ENCODE peak calls at places on chromosomes 16 and 17, in five cellular contexts. One of them, this sample, is unnamed.
A peak's percentile ranks its signal among the peaks of the same experiment; 100 is the strongest.

GRCh38 chr16:50386819-50387218 is 18.0 kb upstream of the BRD7 start:
- DNase-seq in uterus: no peak
- DNase-seq in gastrocnemius medialis: no peak
- DNase-seq in Peyer's patch: no peak
- DNase-seq in lower leg skin: no peak
- DNase-seq in this sample: no peak

GRCh38 chr16:80058236-80058635 is 457.7 kb upstream of the MAF start:
- DNase-seq in Peyer's patch: no peak
- DNase-seq in lower leg skin: peak; percentile 39
- DNase-seq in uterus: peak; percentile 78
- DNase-seq in gastrocnemius medialis: peak; percentile 41
- DNase-seq in this sample: peak; percentile 87

GRCh38 chr17:73410586-73411329 is 99.0 kb upstream of the CDC42EP4 start:
- DNase-seq in uterus: no peak
- DNase-seq in gastrocnemius medialis: no peak
- DNase-seq in lower leg skin: no peak
- DNase-seq in Peyer's patch: no peak
- DNase-seq in this sample: no peak

GRCh38 chr17:65742433-65743312 is 181.2 kb upstream of the AXIN2 start:
- DNase-seq in lower leg skin: no peak
- DNase-seq in gastrocnemius medialis: no peak
- DNase-seq in uterus: no peak
- DNase-seq in Peyer's patch: no peak
- DNase-seq in this sample: no peak

GRCh38 chr17:62892870-62893338 is 73.1 kb upstream of the TANC2 start:
- DNase-seq in Peyer's patch: no peak
- DNase-seq in lower leg skin: peak; percentile 46
- DNase-seq in gastrocnemius medialis: no peak
- DNase-seq in uterus: no peak
- DNase-seq in this sample: no peak

GRCh38 chr17:81635431-81635830 is 1.5 kb downstream of the NPLOC4 start:
- DNase-seq in uterus: no peak
- DNase-seq in lower leg skin: no peak
- DNase-seq in Peyer's patch: no peak
- DNase-seq in gastrocnemius medialis: peak; percentile 70
- DNase-seq in this sample: no peak

GRCh38 chr17:51487947-51488346 is 227.6 kb downstream of the UTP18 start:
- DNase-seq in gastrocnemius medialis: no peak
- DNase-seq in Peyer's patch: no peak
- DNase-seq in lower leg skin: no peak
- DNase-seq in uterus: no peak
- DNase-seq in this sample: no peak

GRCh38 chr16:78259883-78260282 is 160.4 kb downstream of the WWOX start:
- DNase-seq in gastrocnemius medialis: no peak
- DNase-seq in lower leg skin: no peak
- DNase-seq in Peyer's patch: no peak
- DNase-seq in uterus: no peak
- DNase-seq in this sample: no peak

GRCh38 chr16:4925791-4926190 is 11.2 kb downstream of the PPL start:
- DNase-seq in lower leg skin: no peak
- DNase-seq in uterus: no peak
- DNase-seq in Peyer's patch: no peak
- DNase-seq in gastrocnemius medialis: no peak
- DNase-seq in this sample: no peak

GRCh38 chr16:54477766-54478165 is 191.2 kb upstream of the IRX3 start:
- DNase-seq in uterus: no peak
- DNase-seq in gastrocnemius medialis: no peak
- DNase-seq in Peyer's patch: no peak
- DNase-seq in lower leg skin: no peak
- DNase-seq in this sample: no peak

DNA sequence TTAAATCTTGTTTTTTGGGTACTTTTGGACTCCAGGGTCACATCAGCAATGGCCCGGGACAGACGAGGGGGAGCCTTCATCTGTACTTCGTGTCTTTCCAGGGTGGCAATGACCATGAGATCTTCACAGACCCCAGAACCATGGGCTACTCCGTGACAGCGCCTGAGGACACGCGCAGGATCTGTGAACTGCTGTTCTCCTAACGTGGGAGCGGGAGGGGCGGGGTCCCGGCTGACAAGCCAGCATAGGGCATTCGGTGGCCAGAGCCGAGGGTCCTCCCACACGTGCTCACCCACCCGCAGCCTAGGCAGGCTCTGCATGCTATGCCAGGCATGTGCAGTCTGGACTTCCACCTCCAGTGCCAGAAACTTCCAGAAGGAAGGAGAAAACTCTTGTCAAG is 21.2 kb downstream of the CARHSP1 start:
- DNase-seq in uterus: no peak
- DNase-seq in gastrocnemius medialis: no peak
- DNase-seq in lower leg skin: no peak
- DNase-seq in Peyer's patch: no peak
- DNase-seq in this sample: no peak
- TF ChIP-seq POLR2A in uterus: no peak
- TF ChIP-seq POLR2A in gastrocnemius medialis: no peak
- TF ChIP-seq POLR2A in lower leg skin: no peak
- TF ChIP-seq POLR2A in Peyer's patch: no peak
- TF ChIP-seq POLR2A in this sample: no peak

DNA sequence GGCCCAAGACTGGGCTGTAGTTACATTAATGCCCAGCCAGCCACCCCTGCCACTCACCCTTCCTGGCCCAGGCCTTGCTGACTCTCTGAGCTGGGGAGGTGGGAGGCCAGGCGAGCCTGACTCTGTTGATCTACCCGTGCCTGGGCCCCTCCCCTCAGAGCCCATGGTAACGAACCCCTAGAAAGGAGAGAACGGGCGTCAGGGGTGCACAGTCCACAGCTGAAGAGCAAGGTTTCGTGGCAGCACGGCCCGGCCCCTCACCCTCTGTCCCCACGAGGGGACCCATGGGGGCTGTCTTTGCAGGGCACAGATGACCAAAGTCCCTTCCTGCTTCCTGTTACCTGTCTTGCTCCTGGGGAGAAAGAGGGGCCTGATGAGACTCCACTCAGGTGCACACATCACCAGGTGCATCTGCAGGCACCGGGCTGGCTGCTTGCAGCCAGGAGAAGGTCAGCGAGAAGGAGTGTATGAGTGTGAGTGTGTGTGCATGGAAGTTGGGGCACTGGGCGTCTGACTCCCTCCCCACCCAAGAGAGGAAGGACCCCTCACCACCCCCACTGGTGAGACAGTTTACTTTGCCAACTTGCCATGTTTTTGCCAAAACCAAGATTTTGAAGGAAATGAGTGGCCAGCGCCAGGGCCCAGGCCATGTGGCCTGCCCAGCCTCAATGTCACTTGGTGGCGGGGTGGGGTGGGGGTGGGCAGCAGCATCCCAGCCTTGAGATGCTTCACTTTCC is 359.1 kb downstream of the SEC14L1 start:
- DNase-seq in lower leg skin: no peak
- DNase-seq in gastrocnemius medialis: peak; percentile 5
- DNase-seq in uterus: peak; percentile 15
- DNase-seq in Peyer's patch: no peak
- DNase-seq in this sample: peak; percentile 56
- H3K4me3 ChIP-seq in lower leg skin: no peak overlapping the region
- H3K4me3 ChIP-seq in gastrocnemius medialis: no peak overlapping the region
- H3K4me3 ChIP-seq in uterus: no peak overlapping the region
- H3K4me3 ChIP-seq in Peyer's patch: no peak overlapping the region
- H3K4me3 ChIP-seq in this sample: no peak overlapping the region

DNA sequence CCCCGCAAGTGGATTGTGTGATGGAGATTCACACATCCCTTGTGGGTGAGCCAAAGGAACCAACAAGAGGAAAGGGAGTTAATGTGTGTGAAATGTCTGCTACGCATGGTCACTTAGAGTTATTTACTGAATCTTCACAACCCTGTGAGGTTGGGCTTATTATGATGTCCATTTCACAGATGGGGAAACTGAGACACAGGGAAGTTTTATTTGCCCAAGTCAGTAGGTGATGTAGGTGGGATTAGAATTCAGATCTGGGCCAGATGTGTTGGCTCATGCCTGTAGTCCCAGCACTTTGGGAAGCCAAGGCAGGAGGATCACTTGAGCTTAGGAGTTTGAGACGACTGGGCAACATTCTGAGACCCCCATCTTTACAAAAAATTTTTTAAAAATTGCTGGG is 11.6 kb upstream of the DLX4 start:
- DNase-seq in lower leg skin: no peak
- DNase-seq in gastrocnemius medialis: no peak
- DNase-seq in uterus: no peak
- DNase-seq in Peyer's patch: no peak
- DNase-seq in this sample: no peak
- TF ChIP-seq POLR2A in lower leg skin: no peak
- TF ChIP-seq POLR2A in gastrocnemius medialis: no peak
- TF ChIP-seq POLR2A in uterus: no peak
- TF ChIP-seq POLR2A in Peyer's patch: no peak
- TF ChIP-seq POLR2A in this sample: no peak

DNA sequence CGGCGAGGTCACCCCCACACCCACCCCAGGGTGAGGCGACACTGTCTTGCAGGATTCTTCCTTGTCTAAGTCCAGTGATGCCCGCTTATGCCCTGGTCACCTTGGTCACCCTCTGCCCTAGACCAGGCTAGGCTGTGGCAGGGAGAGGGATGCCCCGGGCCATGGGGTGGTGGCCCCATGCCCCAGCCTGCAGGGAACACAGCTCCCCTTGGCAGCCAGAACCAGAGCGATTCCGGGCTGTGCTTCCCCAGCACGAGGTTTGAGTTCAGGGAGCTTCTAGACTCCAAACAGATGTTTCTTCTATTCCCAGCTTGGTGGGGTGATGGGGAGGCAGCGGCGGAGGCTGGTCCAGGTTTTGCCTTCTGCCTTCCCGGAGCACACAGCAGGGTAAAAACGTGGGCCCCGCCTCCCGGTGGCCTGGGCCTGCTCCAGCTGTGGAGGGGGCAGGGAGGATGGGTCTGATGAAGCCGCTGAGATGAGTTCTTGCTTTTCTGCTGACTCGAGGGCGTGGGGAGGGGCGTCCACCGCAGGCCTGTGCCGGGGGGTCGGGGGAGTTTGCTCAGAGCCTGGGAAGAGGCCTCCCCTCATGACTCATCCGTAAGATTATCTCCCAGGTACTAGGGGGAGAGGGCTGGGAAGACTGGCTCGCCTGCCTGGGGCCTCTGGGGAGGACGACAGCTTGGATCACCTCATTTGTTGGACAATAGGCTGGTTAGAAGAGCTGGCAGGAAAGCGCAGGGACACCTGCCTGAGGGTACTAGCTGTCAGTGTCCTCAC is 15.4 kb downstream of the SMTNL2 start:
- DNase-seq in gastrocnemius medialis: peak; percentile 97
- DNase-seq in uterus: peak; percentile 87
- DNase-seq in lower leg skin: no peak
- DNase-seq in Peyer's patch: no peak
- DNase-seq in this sample: peak; percentile 63
- H3K4me3 ChIP-seq in gastrocnemius medialis: peak overlapping the region; percentile 45
- H3K4me3 ChIP-seq in uterus: no peak overlapping the region
- H3K4me3 ChIP-seq in lower leg skin: no peak overlapping the region
- H3K4me3 ChIP-seq in Peyer's patch: no peak overlapping the region
- H3K4me3 ChIP-seq in this sample: no peak overlapping the region

GRCh38 chr17:75722076-75722475 is 817 bp downstream of the ITGB4 start:
- DNase-seq in lower leg skin: no peak
- DNase-seq in uterus: no peak
- DNase-seq in gastrocnemius medialis: no peak
- DNase-seq in Peyer's patch: no peak
- DNase-seq in this sample: peak; percentile 66

GRCh38 chr17:75721463-75722011 is 278 bp downstream of the ITGB4 start:
- DNase-seq in Peyer's patch: no peak
- DNase-seq in gastrocnemius medialis: no peak
- DNase-seq in uterus: no peak
- DNase-seq in lower leg skin: no peak
- DNase-seq in this sample: no peak

GRCh38 chr17:75719732-75720131 is 1.5 kb upstream of the ITGB4 start:
- DNase-seq in Peyer's patch: no peak
- DNase-seq in uterus: no peak
- DNase-seq in gastrocnemius medialis: no peak
- DNase-seq in lower leg skin: no peak
- DNase-seq in this sample: no peak

GRCh38 chr17:75722542-75723095 is 1.4 kb downstream of the ITGB4 start:
- DNase-seq in gastrocnemius medialis: no peak
- DNase-seq in uterus: no peak
- DNase-seq in lower leg skin: no peak
- DNase-seq in Peyer's patch: no peak
- DNase-seq in this sample: no peak

GRCh38 chr17:75720656-75721462 is at the start of gene ITGB4:
- DNase-seq in Peyer's patch: peak; percentile 63
- DNase-seq in gastrocnemius medialis: no peak
- DNase-seq in lower leg skin: no peak
- DNase-seq in uterus: peak; percentile 25
- DNase-seq in this sample: no peak
- TF ChIP-seq POLR2A in Peyer's patch: peak; percentile 61
- TF ChIP-seq POLR2A in gastrocnemius medialis: no peak
- TF ChIP-seq POLR2A in lower leg skin: no peak
- TF ChIP-seq POLR2A in uterus: no peak
- TF ChIP-seq POLR2A in this sample: no peak

DNA sequence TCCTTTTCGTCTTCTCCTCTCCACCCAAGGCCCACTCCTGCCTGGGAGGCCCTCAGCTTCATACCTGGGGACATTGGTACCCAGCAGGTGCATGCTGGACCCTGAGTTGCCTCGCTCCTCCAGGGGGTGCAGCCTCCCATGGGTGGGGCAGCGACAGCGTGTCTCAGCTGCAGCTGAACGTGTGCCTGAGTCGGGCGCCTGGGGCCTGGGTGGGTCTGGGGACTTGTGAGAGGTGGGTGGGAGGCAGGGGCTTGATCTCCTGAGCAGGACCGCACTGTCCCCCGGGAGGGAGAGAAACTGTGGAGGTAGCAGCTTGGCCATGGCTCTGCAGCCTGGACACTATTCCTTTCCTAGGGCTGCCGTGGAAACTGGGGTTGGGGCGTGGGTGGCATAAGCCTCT is 24.8 kb upstream of the ENGASE start:
- DNase-seq in gastrocnemius medialis: no peak
- DNase-seq in uterus: no peak
- DNase-seq in Peyer's patch: no peak
- DNase-seq in lower leg skin: no peak
- DNase-seq in this sample: no peak
- H3K4me3 ChIP-seq in gastrocnemius medialis: no peak overlapping the region
- H3K4me3 ChIP-seq in uterus: no peak overlapping the region
- H3K4me3 ChIP-seq in Peyer's patch: no peak overlapping the region
- H3K4me3 ChIP-seq in lower leg skin: no peak overlapping the region
- H3K4me3 ChIP-seq in this sample: no peak overlapping the region

DNA sequence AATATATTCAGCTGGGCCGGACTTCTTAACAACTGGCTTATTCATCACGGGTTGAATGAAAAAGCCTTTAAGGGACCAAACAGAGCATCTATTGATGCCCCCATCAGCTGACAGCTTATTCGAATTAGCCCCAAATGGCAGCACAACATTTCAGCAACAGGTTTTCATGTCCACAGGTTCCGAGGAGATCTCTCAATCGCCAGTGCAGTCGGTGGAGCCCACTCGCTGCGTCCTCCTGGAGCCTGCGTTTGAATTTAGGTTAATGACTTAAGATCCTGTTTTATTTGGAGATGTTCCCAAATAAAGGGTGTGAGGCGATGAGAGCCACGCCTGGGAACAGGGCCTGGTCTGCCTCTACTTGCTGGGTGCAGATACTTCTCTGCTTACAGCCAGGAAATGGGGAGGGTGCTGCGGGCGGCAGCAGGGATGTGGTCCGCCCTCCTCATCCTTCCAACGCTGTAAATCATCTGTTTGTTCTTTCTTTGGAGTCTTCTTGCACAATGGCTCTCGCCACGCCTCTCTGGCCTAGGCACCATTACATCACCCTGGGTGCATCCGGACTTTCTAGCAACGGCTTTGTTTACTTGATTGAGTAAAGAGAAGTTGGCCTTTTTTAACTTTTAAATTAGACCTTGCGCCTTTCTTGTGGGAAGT is 22.6 kb downstream of the NDE1 start:
- DNase-seq in Peyer's patch: peak; percentile 80
- DNase-seq in gastrocnemius medialis: peak; percentile 95
- DNase-seq in lower leg skin: peak; percentile 97
- DNase-seq in uterus: peak; percentile 94
- DNase-seq in this sample: peak; percentile 95
- TF ChIP-seq POLR2A in Peyer's patch: no peak
- TF ChIP-seq POLR2A in gastrocnemius medialis: no peak
- TF ChIP-seq POLR2A in lower leg skin: no peak
- TF ChIP-seq POLR2A in uterus: peak; percentile 32
- TF ChIP-seq POLR2A in this sample: no peak

This sample was measured in suprapubic skin.